ENCODE peak calls at places on chromosome 3, in eight cellular contexts. One of them, this sample, is unnamed.

GRCh38 chr3:172815857-172816256 is 65.3 kb downstream of the ECT2 start:
- DNase-seq in brain pericyte: no peak
- DNase-seq in activated CD4-positive, alpha-beta T cell treated with anti-CD3 and anti-CD28 coated beads, Interleukin-2, amount 50 U/mL, for 1 hour: no peak
- DNase-seq in effector memory CD4-positive, alpha-beta T cell: no peak
- DNase-seq in tibial artery: no peak
- DNase-seq in amniotic epithelial cell: no peak
- DNase-seq in neural crest cell: no peak
- DNase-seq in amniotic stem cell: no peak
- DNase-seq in this sample: no peak

GRCh38 chr3:146469206-146470017 is at the start of gene PLSCR2:
- DNase-seq in effector memory CD4-positive, alpha-beta T cell: peak; percentile 57
- DNase-seq in activated CD4-positive, alpha-beta T cell treated with anti-CD3 and anti-CD28 coated beads, Interleukin-2, amount 50 U/mL, for 1 hour: peak; percentile 67
- DNase-seq in tibial artery: peak; percentile 79
- DNase-seq in neural crest cell: no peak
- DNase-seq in amniotic epithelial cell: peak; percentile 19
- DNase-seq in brain pericyte: no peak
- DNase-seq in amniotic stem cell: no peak
- DNase-seq in this sample: peak; percentile 39

GRCh38 chr3:69370156-69370944 is 15.5 kb downstream of the FRMD4B start:
- DNase-seq in effector memory CD4-positive, alpha-beta T cell: no peak
- DNase-seq in activated CD4-positive, alpha-beta T cell treated with anti-CD3 and anti-CD28 coated beads, Interleukin-2, amount 50 U/mL, for 1 hour: peak; percentile 5
- DNase-seq in brain pericyte: no peak
- DNase-seq in amniotic stem cell: no peak
- DNase-seq in tibial artery: peak; percentile 89
- DNase-seq in amniotic epithelial cell: no peak
- DNase-seq in neural crest cell: no peak
- DNase-seq in this sample: no peak

GRCh38 chr3:43997788-43998373 is 243.8 kb upstream of the TOPAZ1 start:
- DNase-seq in amniotic stem cell: no peak
- DNase-seq in activated CD4-positive, alpha-beta T cell treated with anti-CD3 and anti-CD28 coated beads, Interleukin-2, amount 50 U/mL, for 1 hour: no peak
- DNase-seq in effector memory CD4-positive, alpha-beta T cell: no peak
- DNase-seq in neural crest cell: peak; percentile 21
- DNase-seq in brain pericyte: no peak
- DNase-seq in tibial artery: no peak
- DNase-seq in amniotic epithelial cell: no peak
- DNase-seq in this sample: no peak

GRCh38 chr3:32238027-32238815 is at the start of gene CMTM8:
- DNase-seq in amniotic stem cell: no peak
- DNase-seq in tibial artery: peak; percentile 73
- DNase-seq in effector memory CD4-positive, alpha-beta T cell: peak; percentile 49
- DNase-seq in amniotic epithelial cell: peak; percentile 11
- DNase-seq in neural crest cell: peak; percentile 39
- DNase-seq in activated CD4-positive, alpha-beta T cell treated with anti-CD3 and anti-CD28 coated beads, Interleukin-2, amount 50 U/mL, for 1 hour: peak; percentile 66
- DNase-seq in brain pericyte: no peak
- DNase-seq in this sample: no peak

GRCh38 chr3:196292281-196292923 is 4.9 kb upstream of the PCYT1A start:
- DNase-seq in amniotic epithelial cell: no peak
- DNase-seq in neural crest cell: no peak
- DNase-seq in activated CD4-positive, alpha-beta T cell treated with anti-CD3 and anti-CD28 coated beads, Interleukin-2, amount 50 U/mL, for 1 hour: no peak
- DNase-seq in effector memory CD4-positive, alpha-beta T cell: no peak
- DNase-seq in brain pericyte: no peak
- DNase-seq in tibial artery: no peak
- DNase-seq in amniotic stem cell: no peak
- DNase-seq in this sample: no peak

GRCh38 chr3:45667569-45667967 is 21.6 kb upstream of the SACM1L start:
- DNase-seq in activated CD4-positive, alpha-beta T cell treated with anti-CD3 and anti-CD28 coated beads, Interleukin-2, amount 50 U/mL, for 1 hour: no peak
- DNase-seq in amniotic epithelial cell: no peak
- DNase-seq in effector memory CD4-positive, alpha-beta T cell: no peak
- DNase-seq in amniotic stem cell: no peak
- DNase-seq in tibial artery: no peak
- DNase-seq in brain pericyte: no peak
- DNase-seq in neural crest cell: no peak
- DNase-seq in this sample: no peak

GRCh38 chr3:157335677-157336076 is 101.0 kb upstream of the PTX3 start:
- DNase-seq in amniotic stem cell: peak; percentile 33
- DNase-seq in effector memory CD4-positive, alpha-beta T cell: no peak
- DNase-seq in brain pericyte: peak; percentile 68
- DNase-seq in activated CD4-positive, alpha-beta T cell treated with anti-CD3 and anti-CD28 coated beads, Interleukin-2, amount 50 U/mL, for 1 hour: no peak
- DNase-seq in amniotic epithelial cell: peak; percentile 76
- DNase-seq in neural crest cell: peak; percentile 57
- DNase-seq in tibial artery: no peak
- DNase-seq in this sample: no peak

GRCh38 chr3:163482695-163483094 is 1595.6 kb downstream of the SI start:
- DNase-seq in neural crest cell: no peak
- DNase-seq in amniotic epithelial cell: no peak
- DNase-seq in activated CD4-positive, alpha-beta T cell treated with anti-CD3 and anti-CD28 coated beads, Interleukin-2, amount 50 U/mL, for 1 hour: no peak
- DNase-seq in effector memory CD4-positive, alpha-beta T cell: no peak
- DNase-seq in amniotic stem cell: no peak
- DNase-seq in brain pericyte: no peak
- DNase-seq in tibial artery: no peak
- DNase-seq in this sample: no peak

GRCh38 chr3:15823092-15823491 is 25.3 kb upstream of the ANKRD28 start:
- DNase-seq in neural crest cell: no peak
- DNase-seq in activated CD4-positive, alpha-beta T cell treated with anti-CD3 and anti-CD28 coated beads, Interleukin-2, amount 50 U/mL, for 1 hour: no peak
- DNase-seq in effector memory CD4-positive, alpha-beta T cell: no peak
- DNase-seq in brain pericyte: no peak
- DNase-seq in tibial artery: no peak
- DNase-seq in amniotic epithelial cell: no peak
- DNase-seq in amniotic stem cell: no peak
- DNase-seq in this sample: no peak

GRCh38 chr3:87900061-87900460 is 158.7 kb downstream of the CGGBP1 start:
- DNase-seq in amniotic epithelial cell: no peak
- DNase-seq in effector memory CD4-positive, alpha-beta T cell: no peak
- DNase-seq in neural crest cell: no peak
- DNase-seq in brain pericyte: no peak
- DNase-seq in activated CD4-positive, alpha-beta T cell treated with anti-CD3 and anti-CD28 coated beads, Interleukin-2, amount 50 U/mL, for 1 hour: no peak
- DNase-seq in tibial artery: no peak
- DNase-seq in amniotic stem cell: no peak
- DNase-seq in this sample: no peak